ENCODE peak calls at places on chromosomes 12 and 14, in eight cellular contexts. R is transverse colon, X is A549, K is AG10803, Q is foreskin fibroblast, V is HepG2, S is tibial nerve, J is lower leg skin. Y is an unnamed sample.

GRCh38 chr12:23742574-23742973 is 206.9 kb downstream of the SOX5 start:
- DNase-seq in R (no peak), X (no peak), K (no peak), Q (no peak), V (no peak), S (no peak), J (no peak), Y (no peak)

GRCh38 chr12:96522690-96523089 is 33.3 kb downstream of the CFAP54 start:
- DNase-seq in R (no peak), X (no peak), K (no peak), Q (no peak), V (no peak), S (no peak), J (no peak), Y (no peak)

GRCh38 chr14:35088514-35088913 is 33.3 kb downstream of the PPP2R3C start:
- DNase-seq in R (no peak), X (no peak), K (no peak), Q (peak; percentile 4), V (no peak), S (no peak), J (no peak), Y (no peak)

GRCh38 chr14:60195179-60195810 is 30.1 kb upstream of the DHRS7 start:
- DNase-seq in R (no peak), X (peak; percentile 7), K (no peak), Q (no peak), V (no peak), S (no peak), J (no peak), Y (no peak)

GRCh38 chr14:102097441-102098135 is 10.7 kb upstream of the HSP90AA1 start:
- DNase-seq in R (peak; percentile 33), X (no peak), K (no peak), Q (no peak), V (no peak), S (no peak), J (no peak), Y (no peak)

GRCh38 chr12:2876431-2877046 is 435 bp downstream of the FOXM1 start:
- DNase-seq in R (no peak), X (peak; percentile 65), K (peak; percentile 45), Q (peak; percentile 46), V (no peak), S (no peak), J (no peak), Y (no peak)

GRCh38 chr12:115942346-115942745 is 335.1 kb downstream of the MED13L start:
- DNase-seq in R (no peak), X (no peak), K (no peak), Q (no peak), V (no peak), S (no peak), J (no peak), Y (no peak)

GRCh38 chr14:93072659-93073365 is 42.9 kb downstream of the ITPK1 start:
- DNase-seq in R (no peak), X (no peak), K (no peak), Q (no peak), V (no peak), S (no peak), J (no peak), Y (no peak)

GRCh38 chr12:51364026-51364425 is 17.5 kb upstream of the CELA1 start:
- DNase-seq in R (no peak), X (no peak), K (no peak), Q (no peak), V (no peak), S (no peak), J (no peak), Y (no peak)

GRCh38 chr12:123427036-123427769 is 9.3 kb downstream of the RILPL2 start:
- DNase-seq in R (peak; percentile 37), X (no peak), K (no peak), Q (no peak), V (no peak), S (no peak), J (no peak), Y (no peak)

DNA sequence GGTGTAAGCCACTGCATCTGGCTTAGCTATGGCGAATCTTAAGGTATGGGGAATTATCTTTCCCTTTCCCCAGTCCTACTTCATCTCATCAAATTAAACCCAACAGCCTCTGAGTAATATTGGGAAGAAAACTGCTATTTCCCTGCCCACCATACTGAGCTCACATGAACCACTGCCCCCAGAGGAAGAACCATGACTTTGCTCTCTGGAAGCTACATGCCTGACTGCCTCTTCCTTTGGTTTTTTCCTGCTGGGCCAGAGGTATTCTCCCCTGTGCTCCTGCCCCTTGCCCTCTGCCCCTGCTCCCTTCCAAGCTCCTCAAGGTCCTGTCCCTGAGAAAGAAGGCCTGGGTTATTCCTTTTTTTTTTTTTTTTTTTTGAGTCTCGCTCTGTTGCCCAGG is 15.2 kb downstream of the RILPL2 start:
- DNase-seq in R (no peak), X (no peak), K (no peak), Q (no peak), V (no peak), S (no peak), J (no peak), Y (no peak)
- TF ChIP-seq CTCF in R (no peak), X (no peak), K (no peak), Q (no peak), V (no peak), S (no peak), J (no peak), Y (peak; percentile 34)

GRCh38 chr14:23444314-23444713 is 8.9 kb upstream of the MYH7 start:
- DNase-seq in R (no peak), X (no peak), K (no peak), Q (no peak), V (no peak), S (no peak), J (no peak), Y (no peak)

GRCh38 chr14:23441076-23441475 is 5.6 kb upstream of the MYH7 start:
- DNase-seq in R (no peak), X (no peak), K (no peak), Q (peak; percentile 7), V (no peak), S (no peak), J (no peak), Y (no peak)

GRCh38 chr14:23443411-23443812 is 8.0 kb upstream of the MYH7 start:
- DNase-seq in R (no peak), X (no peak), K (no peak), Q (no peak), V (no peak), S (no peak), J (no peak), Y (no peak)

GRCh38 chr14:23443881-23444280 is 8.4 kb upstream of the MYH7 start:
- DNase-seq in R (no peak), X (no peak), K (no peak), Q (no peak), V (no peak), S (no peak), J (peak; percentile 43), Y (no peak)

GRCh38 chr14:23442721-23443356 is 7.4 kb upstream of the MYH7 start:
- DNase-seq in R (no peak), X (no peak), K (no peak), Q (no peak), V (no peak), S (no peak), J (peak; percentile 77), Y (no peak)
- H3K4me3 ChIP-seq in R (no peak overlapping the region), X (no peak overlapping the region), K (no peak overlapping the region), Q (no peak overlapping the region), V (no peak overlapping the region), S (no peak overlapping the region), J (no peak overlapping the region), Y (no peak overlapping the region)

GRCh38 chr12:79121486-79121885 is 256.9 kb downstream of the SYT1 start:
- DNase-seq in R (no peak), X (peak; percentile 26), K (no peak), Q (peak; percentile 4), V (no peak), S (no peak), J (no peak), Y (no peak)
- TF ChIP-seq CTCF in R (no peak), X (peak; percentile 30), K (peak; percentile 35), Q (peak; percentile 35), V (peak; percentile 18), S (no peak), J (no peak), Y (peak; percentile 55)

DNA sequence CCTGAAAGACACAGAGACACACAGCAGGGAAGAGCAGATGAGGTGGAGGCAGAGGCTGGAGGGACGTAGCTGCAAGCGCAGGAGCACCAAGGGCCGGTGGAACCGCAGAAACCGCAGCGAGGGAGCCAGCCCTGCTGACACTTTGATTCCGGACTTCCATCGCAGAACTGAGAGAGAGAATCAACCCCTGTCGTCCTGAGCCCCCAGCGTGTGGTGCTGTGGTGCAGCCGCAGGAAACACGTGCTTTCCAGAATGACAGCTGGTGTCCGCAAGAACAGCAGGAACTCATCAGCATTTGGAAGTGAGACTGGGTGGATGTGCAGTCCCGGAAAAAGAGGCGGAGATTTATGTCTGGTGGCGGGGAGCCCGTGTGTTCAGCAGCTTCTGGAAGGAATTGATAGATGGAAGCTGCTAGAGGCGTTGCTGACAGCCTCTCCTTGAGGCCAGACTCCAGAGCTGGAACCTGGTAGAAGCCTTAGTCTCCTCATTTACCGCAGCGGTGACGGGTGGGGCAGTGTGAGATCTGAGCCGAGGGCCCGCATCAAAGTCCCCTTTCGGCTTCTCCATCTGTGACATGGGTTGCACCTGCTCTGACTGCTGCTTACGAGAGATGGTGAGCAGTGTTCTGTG is 21.9 kb upstream of the KLC1 start:
- DNase-seq in R (peak; percentile 81), X (peak; percentile 37), K (peak; percentile 95), Q (peak; percentile 95), V (no peak), S (peak; percentile 74), J (peak; percentile 94), Y (no peak)
- H3K4me3 ChIP-seq in R (peak overlapping the region; percentile 20), X (no peak overlapping the region), K (peak overlapping the region; percentile 33), Q (no peak overlapping the region), V (no peak overlapping the region), S (peak overlapping the region; percentile 2), J (no peak overlapping the region), Y (peak overlapping the region; percentile 2)

Y was measured in epithelial cell of proximal tubule.